ENCODE peak calls at places on chromosomes 6 and 20, in nine cellular contexts. R is GM04503, N is GM23338, J is choroid plexus epithelial cell, Y is brain microvascular endothelial cell, W is D721Med, P is amniotic stem cell, S is EL, D is ureter. Q is an unnamed sample.

GRCh38 chr20:59811681-59812171 is 121.7 kb downstream of the SYCP2 start:
- DNase-seq in Y (no peak), R (no peak), W (no peak), J (no peak), D (no peak), P (no peak), N (no peak), S (no peak), Q (peak; percentile 4)

GRCh38 chr6:6847591-6847990 is 259.1 kb downstream of the LY86 start:
- DNase-seq in N (no peak), W (no peak), J (no peak), S (no peak), D (no peak), R (no peak), P (no peak), Y (no peak), Q (no peak)

GRCh38 chr6:116328528-116328903 is 42.2 kb upstream of the DSE start:
- DNase-seq in P (no peak), N (no peak), R (peak; percentile 57), Y (no peak), D (no peak), S (no peak), W (no peak), J (peak; percentile 54), Q (no peak)

GRCh38 chr6:143878272-143878760 is 14.0 kb downstream of the ZC2HC1B start:
- DNase-seq in P (no peak), S (peak; percentile 30), N (no peak), W (no peak), D (no peak), J (peak; percentile 15), R (no peak), Y (no peak), Q (no peak)

GRCh38 chr6:44176935-44177509 is 18.4 kb downstream of the CAPN11 start:
- DNase-seq in J (no peak), W (no peak), R (no peak), S (no peak), D (no peak), P (no peak), Y (no peak), N (no peak), Q (no peak)

GRCh38 chr20:63775096-63775978 is 35.8 kb downstream of the SLC2A4RG start:
- DNase-seq in R (no peak), D (no peak), N (peak; percentile 94), J (peak; percentile 53), S (peak; percentile 28), Y (peak; percentile 20), P (no peak), W (peak; percentile 80), Q (no peak)

GRCh38 chr20:42612262-42612661 is 577.4 kb downstream of the PTPRT start:
- DNase-seq in S (no peak), Y (no peak), N (no peak), P (no peak), R (no peak), J (no peak), D (no peak), W (no peak), Q (no peak)

GRCh38 chr6:134223761-134224445 is 94.0 kb downstream of the SGK1 start:
- DNase-seq in W (no peak), J (no peak), R (no peak), P (no peak), N (no peak), D (no peak), S (no peak), Y (no peak), Q (no peak)

GRCh38 chr6:3843379-3844096 is 5.6 kb upstream of the FAM50B start:
- DNase-seq in D (no peak), W (no peak), Y (no peak), S (peak; percentile 62), R (no peak), P (no peak), N (no peak), J (no peak), Q (no peak)

GRCh38 chr20:51044796-51045195 is 21.9 kb upstream of the KCNG1 start:
- DNase-seq in W (no peak), J (no peak), S (no peak), N (no peak), Y (no peak), D (no peak), P (no peak), R (no peak), Q (no peak)

GRCh38 chr20:8428988-8429387 is 296.9 kb downstream of the PLCB1 start:
- DNase-seq in J (no peak), N (no peak), S (no peak), Y (no peak), D (no peak), R (no peak), P (no peak), W (no peak), Q (no peak)

GRCh38 chr20:57249073-57249472 is 17.4 kb downstream of the BMP7 start:
- DNase-seq in W (no peak), S (no peak), P (no peak), Y (no peak), R (no peak), J (no peak), D (no peak), N (no peak), Q (no peak)

GRCh38 chr6:21971540-21971939 is 325.3 kb downstream of the PRL start:
- DNase-seq in J (peak; percentile 46), N (no peak), S (no peak), W (no peak), P (no peak), Y (no peak), D (no peak), R (no peak), Q (no peak)

GRCh38 chr6:26332408-26332807 is 32.6 kb upstream of the BTN3A2 start:
- DNase-seq in N (no peak), P (no peak), W (no peak), R (no peak), J (no peak), D (no peak), S (no peak), Y (no peak), Q (no peak)

GRCh38 chr6:122151066-122151465 is 248.4 kb upstream of the HSF2 start:
- DNase-seq in Y (no peak), N (no peak), D (no peak), R (no peak), S (no peak), P (no peak), W (no peak), J (no peak), Q (no peak)

GRCh38 chr20:25178563-25179438 is 16.7 kb upstream of the ENTPD6 start:
- DNase-seq in W (no peak), R (peak; percentile 57), S (peak; percentile 95), P (peak; percentile 86), J (peak; percentile 92), Y (peak; percentile 79), N (peak; percentile 75), D (no peak), Q (no peak)

GRCh38 chr6:142361765-142362540 is 60.1 kb downstream of the ADGRG6 start:
- DNase-seq in J (peak; percentile 83), P (peak; percentile 66), Y (peak; percentile 58), S (peak; percentile 81), R (peak; percentile 78), W (no peak), D (no peak), N (no peak), Q (no peak)

GRCh38 chr6:112877134-112878100 is 530.3 kb downstream of the RFPL4B start:
- DNase-seq in N (peak; percentile 56), R (peak; percentile 91), D (no peak), P (peak; percentile 44), J (peak; percentile 92), Y (peak; percentile 78), W (no peak), S (peak; percentile 94), Q (no peak)

GRCh38 chr20:2228926-2229325 is 66.9 kb upstream of the TGM3 start:
- DNase-seq in D (no peak), N (no peak), W (no peak), J (no peak), R (no peak), P (no peak), Y (no peak), S (no peak), Q (no peak)

GRCh38 chr6:74269601-74269860 is 573.5 kb downstream of the CD109 start:
- DNase-seq in N (no peak), S (no peak), R (no peak), D (no peak), J (no peak), Y (no peak), W (no peak), P (no peak), Q (no peak)

GRCh38 chr20:675453-676314 is at the start of gene SCRT2:
- DNase-seq in Y (peak; percentile 38), D (peak; percentile 80), S (peak; percentile 63), J (peak; percentile 75), P (peak; percentile 54), N (peak; percentile 84), R (no peak), W (no peak), Q (peak; percentile 85)

GRCh38 chr6:15109338-15110090 is 136.4 kb upstream of the JARID2 start:
- DNase-seq in Y (no peak), P (no peak), S (no peak), W (no peak), J (peak; percentile 62), R (no peak), N (no peak), D (no peak), Q (no peak)

GRCh38 chr6:35043381-35043780 is 97.8 kb downstream of the TCP11 start:
- DNase-seq in P (no peak), R (no peak), S (no peak), Y (no peak), D (no peak), J (no peak), N (no peak), W (no peak), Q (no peak)

GRCh38 chr6:138592698-138593097 is 93.4 kb upstream of the NHSL1 start:
- DNase-seq in S (no peak), W (no peak), D (no peak), P (no peak), Y (no peak), J (no peak), N (no peak), R (no peak), Q (no peak)